ENCODE peak calls at places on chromosome 16, in four cellular contexts. R is mesenchymal stem cell, Z is upper lobe of right lung, T is neuronal stem cell. M is an unnamed sample. For H3K4me1, the result is how much of the 10 kb centered on the place peaks cover.

GRCh38 chr16:84013787-84014569 is 28.6 kb downstream of the SLC38A8 start:
- DNase-seq in R (peak), Z (peak), T (peak), M (peak)

GRCh38 chr16:81879625-81880024 is 100.5 kb downstream of the PLCG2 start:
- DNase-seq in R (no peak), Z (no peak), T (peak), M (no peak)

GRCh38 chr16:84237994-84238750 is 1.6 kb downstream of the KCNG4 start:
- DNase-seq in R (no peak), Z (no peak), T (no peak), M (no peak)

GRCh38 chr16:71201054-71201453 is 29.5 kb downstream of the HYDIN start:
- DNase-seq in R (no peak), Z (no peak), T (no peak), M (no peak)

GRCh38 chr16:49463529-49463928 is 89.9 kb downstream of the C16orf78 start:
- DNase-seq in R (no peak), Z (no peak), T (peak), M (no peak)

GRCh38 chr16:68367034-68367433 is 56.2 kb downstream of the PRMT7 start:
- DNase-seq in R (peak), Z (no peak), T (peak), M (peak)

GRCh38 chr16:74302341-74302740 is 5.7 kb downstream of the PSMD7 start:
- DNase-seq in R (no peak), Z (no peak), T (no peak), M (no peak)

GRCh38 chr16:30902070-30902972 is 5.9 kb downstream of the CTF1 start:
- DNase-seq in R (peak), Z (peak), T (no peak), M (peak)

GRCh38 chr16:8861563-8862308 is 7.1 kb downstream of the CARHSP1 start:
- DNase-seq in R (peak), Z (no peak), T (no peak), M (no peak)

GRCh38 chr16:73214825-73215481 is 167.0 kb upstream of the ZFHX3 start:
- DNase-seq in R (no peak), Z (no peak), T (no peak), M (peak)

GRCh38 chr16:23244122-23244521 is 58.0 kb upstream of the SCNN1B start:
- DNase-seq in R (no peak), Z (no peak), T (no peak), M (no peak)

GRCh38 chr16:84331998-84332780 is 36.1 kb upstream of the ATP2C2 start:
- DNase-seq in R (no peak), Z (peak), T (no peak), M (no peak)

GRCh38 chr16:1424028-1424427 is 3.5 kb upstream of the UQCC4 start:
- DNase-seq in R (no peak), Z (no peak), T (no peak), M (no peak)

GRCh38 chr16:75029854-75030253 is 31.0 kb downstream of the ZNRF1 start:
- DNase-seq in R (peak), Z (no peak), T (no peak), M (peak)

GRCh38 chr16:69190598-69190997 is 3.6 kb downstream of the SNTB2 start:
- DNase-seq in R (no peak), Z (no peak), T (no peak), M (no peak)

GRCh38 chr16:57572978-57573733 is 30.7 kb downstream of the ADGRG5 start:
- DNase-seq in R (no peak), Z (no peak), T (no peak), M (no peak)

GRCh38 chr16:49588061-49588460 is 214.5 kb downstream of the C16orf78 start:
- DNase-seq in R (no peak), Z (no peak), T (no peak), M (no peak)

GRCh38 chr16:84266451-84266850 is 26.6 kb upstream of the KCNG4 start:
- DNase-seq in R (peak), Z (no peak), T (peak), M (peak)

GRCh38 chr16:87582221-87582965 is 19.9 kb upstream of the JPH3 start:
- DNase-seq in R (peak), Z (peak), T (no peak), M (peak)

GRCh38 chr16:14510939-14511797 is 118.9 kb downstream of the PARN start:
- DNase-seq in R (peak), Z (no peak), T (no peak), M (peak)

GRCh38 chr16:48535831-48536599 is 74.0 kb downstream of the N4BP1 start:
- DNase-seq in R (peak), Z (peak), T (peak), M (peak)

GRCh38 chr16:50591800-50592771 is 43.9 kb downstream of the NKD1 start:
- DNase-seq in R (no peak), Z (no peak), T (no peak), M (no peak)

GRCh38 chr16:86634290-86634689 is 55.9 kb downstream of the FOXL1 start:
- DNase-seq in R (peak), Z (no peak), T (no peak), M (peak)

GRCh38 chr16:30715777-30716445 is 16.9 kb downstream of the SRCAP start:
- DNase-seq in R (peak), Z (no peak), T (no peak), M (no peak)

DNA sequence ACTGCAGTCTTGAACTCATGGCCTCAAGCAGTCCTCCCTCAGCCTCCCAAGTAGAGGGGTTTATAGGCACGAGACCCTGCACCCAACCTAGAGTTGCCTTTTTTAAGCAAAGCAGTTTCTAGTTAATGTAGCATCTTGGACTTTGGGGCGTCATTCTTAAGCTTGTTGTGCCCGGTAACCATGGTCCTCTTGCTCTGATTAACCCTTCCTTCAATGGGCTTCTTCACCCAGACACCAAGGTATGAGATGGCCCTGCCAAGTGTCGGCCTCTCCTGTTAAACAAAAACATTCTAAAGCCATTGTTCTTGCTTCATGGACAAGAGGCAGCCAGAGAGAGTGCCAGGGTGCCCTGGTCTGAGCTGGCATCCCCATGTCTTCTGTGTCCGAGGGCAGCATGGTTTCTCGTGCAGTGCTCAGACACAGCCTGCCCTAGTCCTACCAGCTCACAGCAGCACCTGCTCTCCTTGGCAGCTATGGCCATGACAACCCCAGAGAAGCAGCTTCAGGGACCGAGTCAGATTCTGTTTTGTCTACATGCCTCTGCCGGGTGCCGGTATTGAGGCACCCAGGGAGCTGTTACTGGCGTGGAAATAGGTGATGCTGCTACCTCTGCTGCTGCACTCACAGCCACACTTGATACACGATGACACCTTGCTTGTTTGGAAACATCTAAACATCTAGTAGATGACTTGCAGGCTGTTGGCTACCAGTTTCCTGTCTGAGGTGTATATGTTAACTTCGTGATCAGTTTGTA is 3.3 kb downstream of the RPL13 start:
- DNase-seq in R (no peak), Z (no peak), T (no peak), M (no peak)
- H3K4me1 ChIP-seq in R (under half), Z (under half), T (under half), M (under half)

GRCh38 chr16:67029249-67030096 is 524 bp downstream of the CBFB start:
- DNase-seq in R (peak), Z (peak), T (peak), M (peak)
- H3K4me1 ChIP-seq in R (under half), Z (under half), T (under half), M (under half)

GRCh38 chr16:2511996-2512919 is 1.5 kb upstream of the ATP6V0C start:
- DNase-seq in R (no peak), Z (no peak), T (no peak), M (no peak)
- H3K4me1 ChIP-seq in R (half or more), Z (under half), T (under half), M (under half)

GRCh38 chr16:3019594-3020246 is 448 bp upstream of the TNFRSF12A start:
- DNase-seq in R (no peak), Z (no peak), T (no peak), M (no peak)

GRCh38 chr16:3020247-3020603 is at the start of gene TNFRSF12A:
- DNase-seq in R (peak), Z (peak), T (peak), M (peak)

GRCh38 chr16:3022208-3022696 is 1.5 kb downstream of the HCFC1R1 start:
- DNase-seq in R (peak), Z (peak), T (peak), M (peak)

GRCh38 chr16:3021449-3022207 is 1.5 kb downstream of the TNFRSF12A start:
- DNase-seq in R (peak), Z (peak), T (peak), M (peak)

DNA sequence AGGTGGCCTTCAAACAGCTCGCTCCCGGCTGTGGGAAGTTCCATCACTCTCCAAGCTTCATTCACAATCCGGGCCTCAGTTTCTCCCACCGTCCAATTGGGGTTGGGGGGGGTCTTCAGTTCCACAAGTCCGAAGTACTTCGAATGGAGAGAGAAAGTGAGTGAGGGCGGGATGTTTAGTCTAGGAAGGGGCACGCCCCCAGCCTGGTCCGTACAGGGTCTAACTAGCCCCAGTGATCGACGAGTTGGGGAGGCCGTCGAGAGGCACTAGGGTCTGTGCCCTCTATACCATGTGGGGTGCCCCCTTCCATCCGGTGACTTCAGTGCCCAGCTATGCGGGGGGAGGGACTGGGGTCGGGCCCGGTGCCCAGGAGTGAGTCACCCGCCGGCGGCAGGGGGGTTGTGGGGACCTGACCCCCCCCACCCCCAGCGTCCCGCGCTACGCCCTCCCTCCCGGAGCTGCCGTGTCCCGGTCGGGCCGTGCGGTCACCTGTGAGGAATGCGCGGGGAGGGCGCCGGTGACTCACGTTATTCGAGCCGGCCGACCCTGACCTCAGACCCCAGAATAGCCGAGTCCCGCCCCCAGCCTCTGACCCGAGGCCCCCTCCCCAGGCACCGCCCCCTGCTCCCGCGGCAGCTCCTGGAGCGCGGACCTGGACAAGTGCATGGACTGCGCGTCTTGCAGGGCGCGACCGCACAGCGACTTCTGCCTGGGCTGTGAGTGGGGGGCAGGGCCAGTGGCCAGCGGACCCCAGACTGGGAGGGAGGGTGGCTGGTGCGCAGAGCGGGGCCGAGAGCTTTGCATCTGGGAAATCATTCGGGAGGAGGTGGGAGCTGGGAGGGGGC is 658 bp downstream of the TNFRSF12A start:
- DNase-seq in R (peak), Z (peak), T (peak), M (peak)
- H3K4me1 ChIP-seq in R (under half), Z (under half), T (under half), M (under half)

DNA sequence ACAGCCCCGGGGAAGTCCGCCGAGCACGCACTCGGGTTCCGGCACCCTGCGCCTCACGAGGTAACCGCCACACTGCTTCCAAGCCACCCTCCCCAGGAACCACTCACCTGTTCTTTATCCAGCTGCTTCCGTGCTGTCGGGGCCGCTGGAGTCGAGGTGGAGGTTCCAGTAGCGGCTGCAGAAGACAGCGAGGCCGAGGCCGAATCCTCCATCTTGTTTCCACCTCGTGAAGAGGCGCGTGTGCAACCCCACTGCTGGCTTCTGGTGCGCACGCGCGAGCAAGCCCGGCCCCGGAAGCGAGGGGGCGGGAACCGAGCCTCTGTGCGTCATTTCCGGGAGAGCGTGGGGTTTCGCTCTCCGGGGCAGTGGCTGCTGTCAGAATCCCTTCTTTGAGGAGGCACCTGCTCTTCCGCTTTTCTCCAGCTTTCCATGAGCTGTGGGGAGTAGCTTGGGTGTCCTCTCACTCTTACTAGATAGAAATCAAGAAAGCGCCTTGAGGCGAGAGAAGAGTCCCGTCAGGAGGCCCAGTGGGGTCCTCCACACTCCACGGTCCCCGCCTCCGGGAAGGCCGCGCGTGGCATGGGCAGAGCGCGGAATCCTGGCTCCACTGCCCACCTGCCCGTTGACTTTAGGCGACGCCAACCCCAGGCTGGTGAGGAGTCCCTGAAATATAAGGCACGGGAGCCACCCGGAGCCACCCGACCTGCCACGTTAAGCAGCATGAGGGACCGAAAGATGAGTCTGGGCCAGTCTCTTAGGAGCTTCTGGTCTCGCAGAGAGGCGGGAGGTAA is at the start of gene RSL1D1:
- DNase-seq in R (peak), Z (peak), T (peak), M (peak)
- H3K4me1 ChIP-seq in R (under half), Z (under half), T (under half), M (under half)

DNA sequence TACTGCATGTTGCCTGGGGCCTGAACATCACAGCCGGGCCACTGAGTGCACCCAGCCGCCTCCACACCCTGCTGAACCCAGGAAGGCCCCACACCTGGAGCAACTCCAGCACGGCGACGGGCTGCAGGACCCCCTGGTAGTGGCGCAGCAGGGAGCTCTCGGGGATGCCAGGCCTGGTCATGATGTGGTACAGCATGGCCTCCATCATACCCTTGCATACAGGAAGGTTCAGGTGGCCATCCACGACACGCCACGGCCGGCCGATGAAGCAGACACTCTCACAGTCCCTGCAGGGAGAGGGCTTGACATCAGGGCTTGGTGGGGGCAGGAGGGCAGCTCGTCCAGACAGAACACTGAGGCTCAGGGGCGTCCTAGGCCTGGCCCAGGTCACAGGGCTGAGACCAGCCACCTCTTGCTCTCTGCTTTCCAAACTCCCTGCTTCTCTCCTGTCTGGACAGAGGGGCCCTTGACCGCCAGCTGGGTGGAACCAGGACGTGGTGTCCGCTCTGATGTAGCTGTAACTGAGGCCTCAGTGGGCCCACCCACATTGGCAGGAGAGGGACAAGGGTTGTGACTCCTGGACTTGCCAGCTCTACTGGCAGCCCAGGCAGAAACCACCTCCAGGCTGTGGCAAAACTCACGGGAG is 60.3 kb downstream of the IL21R start:
- DNase-seq in R (no peak), Z (no peak), T (no peak), M (no peak)
- H3K4me1 ChIP-seq in R (under half), Z (under half), T (under half), M (under half)